ENCODE peak calls at places on chromosomes 16 and 17, in nine cellular contexts. W, J, S, G, M, A, I, O and X are unnamed samples.

GRCh38 chr17:49567104-49567521 is 8.6 kb upstream of the NXPH3 start:
- DNase-seq in W (peak; percentile 70), J (no peak), S (no peak), G (no peak), M (no peak), A (no peak), I (no peak), O (no peak), X (no peak)

GRCh38 chr16:15961060-15961511 is 11.7 kb downstream of the ABCC1 start:
- DNase-seq in W (no peak), J (no peak), S (no peak), G (no peak), M (no peak), A (no peak), I (no peak), O (peak; percentile 68), X (no peak)

GRCh38 chr16:456891-457483 is 31.5 kb downstream of the RAB11FIP3 start:
- DNase-seq in W (no peak), J (peak; percentile 46), S (peak; percentile 51), G (no peak), M (no peak), A (no peak), I (no peak), O (peak; percentile 56), X (no peak)

GRCh38 chr17:81581758-81582157 is 29.6 kb upstream of the FAAP100 start:
- DNase-seq in W (no peak), J (no peak), S (no peak), G (no peak), M (no peak), A (no peak), I (no peak), O (no peak), X (no peak)

GRCh38 chr17:21024024-21024423 is 18.8 kb downstream of the USP22 start:
- DNase-seq in W (no peak), J (no peak), S (no peak), G (no peak), M (no peak), A (no peak), I (no peak), O (peak; percentile 67), X (no peak)

GRCh38 chr17:1965556-1966273 is 59.4 kb downstream of the RTN4RL1 start:
- DNase-seq in W (no peak), J (no peak), S (no peak), G (no peak), M (no peak), A (no peak), I (no peak), O (no peak), X (no peak)

GRCh38 chr17:78476149-78476548 is 97.7 kb downstream of the PGS1 start:
- DNase-seq in W (no peak), J (no peak), S (no peak), G (no peak), M (no peak), A (no peak), I (no peak), O (no peak), X (no peak)

GRCh38 chr16:59210955-59211541 is 476.9 kb upstream of the GOT2 start:
- DNase-seq in W (no peak), J (peak; percentile 8), S (peak; percentile 5), G (no peak), M (peak; percentile 96), A (no peak), I (no peak), O (peak; percentile 43), X (no peak)

GRCh38 chr17:18182978-18183333 is 672 bp upstream of the ALKBH5 start:
- DNase-seq in W (peak; percentile 97), J (peak; percentile 69), S (peak; percentile 78), G (peak; percentile 97), M (no peak), A (peak; percentile 80), I (peak; percentile 82), O (peak; percentile 78), X (peak; percentile 96)

GRCh38 chr17:69084911-69085310 is 24.2 kb upstream of the ABCA9 start:
- DNase-seq in W (no peak), J (no peak), S (peak; percentile 25), G (no peak), M (peak; percentile 32), A (no peak), I (no peak), O (no peak), X (no peak)

GRCh38 chr17:1989135-1989534 is 36.0 kb downstream of the RTN4RL1 start:
- DNase-seq in W (no peak), J (no peak), S (no peak), G (no peak), M (peak; percentile 55), A (no peak), I (no peak), O (peak; percentile 88), X (no peak)

GRCh38 chr17:83103200-83103937 is 24.0 kb downstream of the METRNL start:
- DNase-seq in W (no peak), J (peak; percentile 40), S (peak; percentile 83), G (no peak), M (peak; percentile 68), A (peak; percentile 83), I (peak; percentile 81), O (peak; percentile 66), X (peak; percentile 94)

GRCh38 chr17:43645765-43646481 is 15.8 kb downstream of the MEOX1 start:
- DNase-seq in W (peak; percentile 88), J (no peak), S (peak; percentile 44), G (peak; percentile 96), M (no peak), A (peak; percentile 65), I (peak; percentile 37), O (no peak), X (no peak)

GRCh38 chr17:791807-792206 is 9.7 kb downstream of the MRM3 start:
- DNase-seq in W (peak; percentile 74), J (no peak), S (no peak), G (no peak), M (no peak), A (no peak), I (no peak), O (no peak), X (no peak)

GRCh38 chr17:17778308-17779014 is 58.3 kb downstream of the SREBF1 start:
- DNase-seq in W (no peak), J (no peak), S (peak; percentile 54), G (no peak), M (no peak), A (no peak), I (peak; percentile 63), O (peak; percentile 81), X (no peak)

GRCh38 chr16:68367034-68367433 is 56.2 kb downstream of the PRMT7 start:
- DNase-seq in W (no peak), J (no peak), S (peak; percentile 53), G (no peak), M (peak; percentile 52), A (no peak), I (peak; percentile 56), O (peak; percentile 9), X (no peak)

GRCh38 chr16:50254072-50254471 is 12.3 kb upstream of the ADCY7 start:
- DNase-seq in W (peak; percentile 56), J (no peak), S (no peak), G (peak; percentile 43), M (no peak), A (no peak), I (no peak), O (no peak), X (no peak)
- TF ChIP-seq POLR2A in W (no peak), J (no peak), S (no peak), G (no peak), M (no peak), A (no peak), I (no peak), O (no peak), X (no peak)

GRCh38 chr16:1474796-1475551 is at the start of gene CLCN7:
- DNase-seq in W (peak; percentile 97), J (peak; percentile 90), S (peak; percentile 94), G (peak; percentile 98), M (peak; percentile 92), A (peak; percentile 93), I (peak; percentile 93), O (peak; percentile 82), X (peak; percentile 98)
- TF ChIP-seq CTCF in W (no peak), J (no peak), S (no peak), G (no peak), M (no peak), A (no peak), I (no peak), O (no peak), X (peak; percentile 26)

DNA sequence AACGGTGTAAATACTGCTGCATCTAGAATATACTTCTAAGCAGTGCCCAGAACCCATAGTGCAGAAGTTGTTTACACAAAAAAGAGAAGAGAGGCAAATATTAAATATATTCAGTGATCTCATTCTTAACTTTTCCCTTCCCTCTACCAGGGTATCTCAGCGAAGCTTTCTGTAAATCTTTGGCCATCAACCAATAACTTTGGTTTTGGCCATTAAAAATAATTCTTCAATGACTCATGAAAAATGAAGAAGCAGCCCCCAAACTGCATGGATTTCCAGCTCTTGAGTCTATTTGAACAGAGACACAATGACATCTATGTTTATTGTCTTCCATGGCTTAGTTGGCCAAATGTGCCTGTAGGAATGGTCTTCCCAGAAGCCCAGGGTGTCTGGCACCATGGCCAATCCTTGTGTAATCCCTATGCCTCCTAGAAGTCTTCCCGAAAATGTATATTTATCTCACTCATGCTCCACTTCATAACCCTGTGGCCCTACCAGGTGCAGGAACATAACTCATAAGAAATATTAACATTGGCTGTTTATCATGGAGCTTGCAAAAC is 646.6 kb downstream of the TOX3 start:
- DNase-seq in W (no peak), J (no peak), S (no peak), G (no peak), M (no peak), A (no peak), I (no peak), O (peak; percentile 59), X (no peak)
- TF ChIP-seq POLR2A in W (no peak), J (no peak), S (no peak), G (no peak), M (no peak), A (no peak), I (no peak), O (no peak), X (no peak)

GRCh38 chr16:11742041-11742535 is 569 bp downstream of the TXNDC11 start:
- DNase-seq in W (peak; percentile 93), J (no peak), S (peak; percentile 63), G (peak; percentile 93), M (peak; percentile 39), A (no peak), I (peak; percentile 67), O (no peak), X (no peak)
- TF ChIP-seq CTCF in W (no peak), J (no peak), S (no peak), G (no peak), M (no peak), A (no peak), I (no peak), O (no peak), X (no peak)